ENCODE peak calls at places on chromosomes 13 and 19, in seven cellular contexts. One of them, this sample, is unnamed. For H3K27me3, the result is how much of the 10 kb centered on the place peaks cover.

GRCh38 chr19:8045872-8046568 is 6.5 kb upstream of the CCL25 start:
- DNase-seq in heart right ventricle: no peak
- DNase-seq in MG63: no peak
- DNase-seq in K562: peak
- DNase-seq in colonic mucosa: no peak
- DNase-seq in lung: no peak
- DNase-seq in psoas muscle: no peak
- DNase-seq in this sample: no peak

GRCh38 chr19:38728752-38729541 is 15.3 kb downstream of the CAPN12 start:
- DNase-seq in heart right ventricle: peak
- DNase-seq in MG63: no peak
- DNase-seq in lung: no peak
- DNase-seq in K562: no peak
- DNase-seq in psoas muscle: no peak
- DNase-seq in colonic mucosa: no peak
- DNase-seq in this sample: no peak

GRCh38 chr13:34627499-34627898 is 314.6 kb upstream of the NBEA start:
- DNase-seq in MG63: no peak
- DNase-seq in lung: no peak
- DNase-seq in psoas muscle: no peak
- DNase-seq in colonic mucosa: no peak
- DNase-seq in heart right ventricle: no peak
- DNase-seq in K562: no peak
- DNase-seq in this sample: no peak

GRCh38 chr19:37926711-37927110 is 19.7 kb downstream of the SIPA1L3 start:
- DNase-seq in heart right ventricle: no peak
- DNase-seq in psoas muscle: no peak
- DNase-seq in lung: no peak
- DNase-seq in K562: no peak
- DNase-seq in MG63: no peak
- DNase-seq in colonic mucosa: no peak
- DNase-seq in this sample: no peak

GRCh38 chr19:413756-414420 is 4.9 kb upstream of the C2CD4C start:
- DNase-seq in colonic mucosa: no peak
- DNase-seq in MG63: no peak
- DNase-seq in heart right ventricle: no peak
- DNase-seq in psoas muscle: no peak
- DNase-seq in lung: no peak
- DNase-seq in K562: no peak
- DNase-seq in this sample: no peak

GRCh38 chr19:23596872-23597271 is 90.1 kb downstream of the ZNF675 start:
- DNase-seq in psoas muscle: no peak
- DNase-seq in heart right ventricle: no peak
- DNase-seq in K562: no peak
- DNase-seq in colonic mucosa: no peak
- DNase-seq in MG63: no peak
- DNase-seq in lung: no peak
- DNase-seq in this sample: no peak

GRCh38 chr19:41299755-41300089 is 10.2 kb upstream of the CCDC97 start:
- DNase-seq in heart right ventricle: peak
- DNase-seq in lung: peak
- DNase-seq in MG63: no peak
- DNase-seq in psoas muscle: peak
- DNase-seq in colonic mucosa: no peak
- DNase-seq in K562: no peak
- DNase-seq in this sample: no peak

GRCh38 chr13:20294497-20294896 is 62.4 kb upstream of the GJB6 start:
- DNase-seq in K562: no peak
- DNase-seq in MG63: no peak
- DNase-seq in psoas muscle: no peak
- DNase-seq in heart right ventricle: no peak
- DNase-seq in colonic mucosa: no peak
- DNase-seq in lung: no peak
- DNase-seq in this sample: no peak

GRCh38 chr13:40168425-40169155 is 497.9 kb downstream of the FOXO1 start:
- DNase-seq in MG63: no peak
- DNase-seq in K562: no peak
- DNase-seq in colonic mucosa: no peak
- DNase-seq in heart right ventricle: no peak
- DNase-seq in lung: no peak
- DNase-seq in psoas muscle: no peak
- DNase-seq in this sample: no peak

GRCh38 chr13:63501702-63502101 is 2086.1 kb upstream of the PCDH20 start:
- DNase-seq in K562: no peak
- DNase-seq in heart right ventricle: no peak
- DNase-seq in lung: no peak
- DNase-seq in psoas muscle: no peak
- DNase-seq in colonic mucosa: no peak
- DNase-seq in MG63: no peak
- DNase-seq in this sample: no peak

GRCh38 chr19:29563688-29564087 is 37.9 kb downstream of the VSTM2B start:
- DNase-seq in psoas muscle: no peak
- DNase-seq in lung: no peak
- DNase-seq in heart right ventricle: no peak
- DNase-seq in colonic mucosa: no peak
- DNase-seq in MG63: no peak
- DNase-seq in K562: no peak
- DNase-seq in this sample: no peak
- H3K27me3 ChIP-seq in psoas muscle: under half
- H3K27me3 ChIP-seq in lung: under half
- H3K27me3 ChIP-seq in heart right ventricle: under half
- H3K27me3 ChIP-seq in colonic mucosa: under half
- H3K27me3 ChIP-seq in MG63: under half
- H3K27me3 ChIP-seq in K562: under half
- H3K27me3 ChIP-seq in this sample: under half

GRCh38 chr13:101521371-101521770 is 68.9 kb downstream of the ITGBL1 start:
- DNase-seq in lung: no peak
- DNase-seq in MG63: no peak
- DNase-seq in heart right ventricle: no peak
- DNase-seq in colonic mucosa: no peak
- DNase-seq in psoas muscle: no peak
- DNase-seq in K562: no peak
- DNase-seq in this sample: no peak

GRCh38 chr13:101520672-101521071 is 68.2 kb downstream of the ITGBL1 start:
- DNase-seq in psoas muscle: no peak
- DNase-seq in lung: no peak
- DNase-seq in K562: no peak
- DNase-seq in MG63: peak
- DNase-seq in colonic mucosa: no peak
- DNase-seq in heart right ventricle: no peak
- DNase-seq in this sample: no peak

GRCh38 chr13:101523732-101524131 is 71.3 kb downstream of the ITGBL1 start:
- DNase-seq in MG63: peak
- DNase-seq in psoas muscle: peak
- DNase-seq in lung: no peak
- DNase-seq in colonic mucosa: no peak
- DNase-seq in K562: no peak
- DNase-seq in heart right ventricle: peak
- DNase-seq in this sample: no peak

GRCh38 chr13:101523154-101523669 is 70.7 kb downstream of the ITGBL1 start:
- DNase-seq in heart right ventricle: no peak
- DNase-seq in colonic mucosa: no peak
- DNase-seq in lung: no peak
- DNase-seq in MG63: no peak
- DNase-seq in K562: no peak
- DNase-seq in psoas muscle: no peak
- DNase-seq in this sample: no peak

GRCh38 chr13:101522607-101523006 is 70.1 kb downstream of the ITGBL1 start:
- DNase-seq in lung: no peak
- DNase-seq in MG63: no peak
- DNase-seq in colonic mucosa: no peak
- DNase-seq in heart right ventricle: no peak
- DNase-seq in K562: no peak
- DNase-seq in psoas muscle: no peak
- DNase-seq in this sample: no peak
- H3K4me3 ChIP-seq in lung: no peak
- H3K4me3 ChIP-seq in MG63: no peak
- H3K4me3 ChIP-seq in colonic mucosa: no peak
- H3K4me3 ChIP-seq in heart right ventricle: no peak
- H3K4me3 ChIP-seq in K562: no peak
- H3K4me3 ChIP-seq in psoas muscle: no peak
- H3K4me3 ChIP-seq in this sample: no peak

GRCh38 chr19:18612772-18613588 is at the start of gene TMEM59L:
- DNase-seq in heart right ventricle: no peak
- DNase-seq in psoas muscle: no peak
- DNase-seq in K562: no peak
- DNase-seq in MG63: no peak
- DNase-seq in lung: no peak
- DNase-seq in colonic mucosa: no peak
- DNase-seq in this sample: no peak

GRCh38 chr19:18610556-18611326 is 1.9 kb upstream of the TMEM59L start:
- DNase-seq in psoas muscle: no peak
- DNase-seq in colonic mucosa: no peak
- DNase-seq in lung: no peak
- DNase-seq in K562: no peak
- DNase-seq in MG63: no peak
- DNase-seq in heart right ventricle: no peak
- DNase-seq in this sample: no peak

GRCh38 chr19:18611327-18612050 is 1.2 kb upstream of the TMEM59L start:
- DNase-seq in psoas muscle: no peak
- DNase-seq in K562: no peak
- DNase-seq in heart right ventricle: no peak
- DNase-seq in MG63: no peak
- DNase-seq in colonic mucosa: no peak
- DNase-seq in lung: no peak
- DNase-seq in this sample: no peak

GRCh38 chr19:18613589-18614234 is 1.0 kb downstream of the TMEM59L start:
- DNase-seq in lung: no peak
- DNase-seq in psoas muscle: no peak
- DNase-seq in K562: no peak
- DNase-seq in heart right ventricle: no peak
- DNase-seq in colonic mucosa: no peak
- DNase-seq in MG63: no peak
- DNase-seq in this sample: no peak

DNA sequence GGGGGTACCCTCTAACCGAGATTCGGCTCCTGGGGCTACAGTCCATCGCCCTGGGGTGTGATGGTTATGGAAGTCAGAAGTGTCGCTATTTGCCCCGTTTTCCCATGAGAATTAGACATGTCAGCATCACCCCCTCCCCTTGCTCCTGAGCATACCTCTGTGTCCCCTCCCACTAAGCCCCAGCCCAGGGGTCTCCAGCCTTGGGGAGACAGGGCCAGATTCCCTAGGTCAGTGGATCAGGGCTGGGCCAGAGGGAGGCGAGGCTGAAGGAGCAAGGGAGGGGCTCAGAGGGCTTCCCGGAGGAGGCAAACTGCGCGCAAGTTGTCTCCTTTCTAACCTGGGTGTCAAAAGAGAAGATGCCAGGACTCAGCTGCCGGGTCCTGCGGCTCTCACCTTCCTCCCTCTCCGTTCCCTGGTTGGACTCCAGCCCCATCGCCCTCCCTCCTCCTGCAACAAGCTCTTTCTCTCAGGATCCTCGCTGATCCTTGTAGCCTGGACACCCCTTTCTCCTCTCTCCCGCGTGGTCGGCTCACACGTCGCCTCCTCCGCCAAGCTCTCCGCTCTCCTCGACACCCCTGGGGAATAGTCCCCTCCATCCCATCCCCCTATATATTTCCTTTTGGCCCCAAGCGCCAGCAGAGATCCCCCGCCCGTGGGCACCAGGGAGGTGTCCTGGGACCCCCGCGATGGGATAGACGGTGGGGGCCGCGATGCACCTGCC is 459 bp upstream of the TMEM59L start:
- DNase-seq in MG63: no peak
- DNase-seq in lung: no peak
- DNase-seq in heart right ventricle: no peak
- DNase-seq in K562: no peak
- DNase-seq in psoas muscle: no peak
- DNase-seq in colonic mucosa: no peak
- DNase-seq in this sample: no peak
- H3K27me3 ChIP-seq in MG63: under half
- H3K27me3 ChIP-seq in lung: under half
- H3K27me3 ChIP-seq in heart right ventricle: half or more
- H3K27me3 ChIP-seq in K562: half or more
- H3K27me3 ChIP-seq in psoas muscle: under half
- H3K27me3 ChIP-seq in colonic mucosa: half or more
- H3K27me3 ChIP-seq in this sample: under half

GRCh38 chr19:13095393-13095784 is 7.3 kb downstream of the LYL1 start:
- DNase-seq in MG63: no peak
- DNase-seq in K562: no peak
- DNase-seq in heart right ventricle: no peak
- DNase-seq in lung: no peak
- DNase-seq in colonic mucosa: no peak
- DNase-seq in psoas muscle: no peak
- DNase-seq in this sample: no peak

GRCh38 chr19:13097331-13098258 is 5.1 kb downstream of the LYL1 start:
- DNase-seq in colonic mucosa: no peak
- DNase-seq in lung: no peak
- DNase-seq in psoas muscle: peak
- DNase-seq in heart right ventricle: no peak
- DNase-seq in K562: peak
- DNase-seq in MG63: no peak
- DNase-seq in this sample: no peak

GRCh38 chr19:13098291-13099072 is 4.2 kb downstream of the LYL1 start:
- DNase-seq in psoas muscle: no peak
- DNase-seq in colonic mucosa: peak
- DNase-seq in MG63: no peak
- DNase-seq in heart right ventricle: no peak
- DNase-seq in lung: no peak
- DNase-seq in K562: peak
- DNase-seq in this sample: no peak

GRCh38 chr19:13095934-13096890 is 6.4 kb downstream of the LYL1 start:
- DNase-seq in MG63: no peak
- DNase-seq in psoas muscle: no peak
- DNase-seq in lung: no peak
- DNase-seq in colonic mucosa: no peak
- DNase-seq in heart right ventricle: no peak
- DNase-seq in K562: peak
- DNase-seq in this sample: no peak

DNA sequence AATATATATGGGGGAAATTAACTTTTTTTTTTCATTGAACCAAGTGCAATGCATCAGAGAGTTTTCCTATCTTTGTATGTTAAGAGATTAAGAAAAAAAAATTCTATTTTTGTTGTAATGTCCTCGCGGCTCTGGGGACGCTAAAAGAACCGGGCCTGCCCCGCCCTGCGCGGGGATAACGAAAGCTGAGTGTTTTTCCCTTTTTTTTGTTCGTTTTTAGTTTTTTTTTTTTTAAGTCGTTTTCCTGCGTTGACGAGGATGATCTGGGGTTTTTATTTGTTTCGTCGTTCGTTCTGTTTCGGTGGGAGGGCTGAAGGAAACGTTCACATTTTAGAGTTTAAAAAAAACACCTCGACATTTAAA is 5.7 kb downstream of the LYL1 start:
- DNase-seq in heart right ventricle: no peak
- DNase-seq in MG63: no peak
- DNase-seq in colonic mucosa: no peak
- DNase-seq in lung: no peak
- DNase-seq in K562: peak
- DNase-seq in psoas muscle: no peak
- DNase-seq in this sample: no peak
- H3K4me3 ChIP-seq in heart right ventricle: peak
- H3K4me3 ChIP-seq in MG63: no peak
- H3K4me3 ChIP-seq in colonic mucosa: no peak
- H3K4me3 ChIP-seq in lung: no peak
- H3K4me3 ChIP-seq in K562: peak
- H3K4me3 ChIP-seq in psoas muscle: peak
- H3K4me3 ChIP-seq in this sample: no peak

This sample was measured in esophagus squamous epithelium.